ENCODE peak calls at places on chromosomes 4 and X, in nine cellular contexts. One of them, this sample, is unnamed.

GRCh38 chr4:25486171-25486570 is 109.1 kb downstream of the ANAPC4 start:
- DNase-seq in astrocyte of the spinal cord: peak; percentile 49
- DNase-seq in WTC11: no peak
- DNase-seq in T1000: no peak
- DNase-seq in GM20000: no peak
- DNase-seq in astrocyte of the hippocampus: peak; percentile 57
- DNase-seq in AG20443: no peak
- DNase-seq in GM12865: no peak
- DNase-seq in activated T-helper 1 cell treated with anti-CD3 and anti-CD28 coated beads, Interleukin-2, amount 50 U/mL, for 16 hours: no peak
- DNase-seq in this sample: no peak

GRCh38 chr4:39591290-39591689 is 47.4 kb downstream of the SMIM14 start:
- DNase-seq in astrocyte of the spinal cord: no peak
- DNase-seq in WTC11: no peak
- DNase-seq in T1000: no peak
- DNase-seq in GM20000: no peak
- DNase-seq in astrocyte of the hippocampus: no peak
- DNase-seq in AG20443: no peak
- DNase-seq in GM12865: no peak
- DNase-seq in activated T-helper 1 cell treated with anti-CD3 and anti-CD28 coated beads, Interleukin-2, amount 50 U/mL, for 16 hours: no peak
- DNase-seq in this sample: no peak

GRCh38 chrX:9467751-9468150 is 2.9 kb downstream of the TBL1X start:
- DNase-seq in astrocyte of the spinal cord: no peak
- DNase-seq in WTC11: no peak
- DNase-seq in T1000: no peak
- DNase-seq in GM20000: no peak
- DNase-seq in astrocyte of the hippocampus: no peak
- DNase-seq in AG20443: no peak
- DNase-seq in GM12865: no peak
- DNase-seq in activated T-helper 1 cell treated with anti-CD3 and anti-CD28 coated beads, Interleukin-2, amount 50 U/mL, for 16 hours: no peak
- DNase-seq in this sample: no peak

GRCh38 chr4:105710678-105711077 is 2.1 kb downstream of the GSTCD start:
- DNase-seq in astrocyte of the spinal cord: no peak
- DNase-seq in WTC11: no peak
- DNase-seq in T1000: no peak
- DNase-seq in GM20000: no peak
- DNase-seq in astrocyte of the hippocampus: no peak
- DNase-seq in AG20443: no peak
- DNase-seq in GM12865: no peak
- DNase-seq in activated T-helper 1 cell treated with anti-CD3 and anti-CD28 coated beads, Interleukin-2, amount 50 U/mL, for 16 hours: no peak
- DNase-seq in this sample: no peak

GRCh38 chr4:160595646-160596045 is 1492.8 kb downstream of the RAPGEF2 start:
- DNase-seq in astrocyte of the spinal cord: no peak
- DNase-seq in WTC11: no peak
- DNase-seq in T1000: no peak
- DNase-seq in GM20000: no peak
- DNase-seq in astrocyte of the hippocampus: no peak
- DNase-seq in AG20443: no peak
- DNase-seq in GM12865: no peak
- DNase-seq in activated T-helper 1 cell treated with anti-CD3 and anti-CD28 coated beads, Interleukin-2, amount 50 U/mL, for 16 hours: no peak
- DNase-seq in this sample: no peak

GRCh38 chr4:16116019-16116418 is 32.2 kb upstream of the PROM1 start:
- DNase-seq in astrocyte of the spinal cord: no peak
- DNase-seq in WTC11: no peak
- DNase-seq in T1000: no peak
- DNase-seq in GM20000: no peak
- DNase-seq in astrocyte of the hippocampus: no peak
- DNase-seq in AG20443: no peak
- DNase-seq in GM12865: no peak
- DNase-seq in activated T-helper 1 cell treated with anti-CD3 and anti-CD28 coated beads, Interleukin-2, amount 50 U/mL, for 16 hours: no peak
- DNase-seq in this sample: no peak

GRCh38 chrX:66002832-66003680 is 36.8 kb downstream of the VSIG4 start:
- DNase-seq in astrocyte of the spinal cord: no peak
- DNase-seq in WTC11: no peak
- DNase-seq in T1000: no peak
- DNase-seq in GM20000: no peak
- DNase-seq in astrocyte of the hippocampus: no peak
- DNase-seq in AG20443: no peak
- DNase-seq in GM12865: peak; percentile 43
- DNase-seq in activated T-helper 1 cell treated with anti-CD3 and anti-CD28 coated beads, Interleukin-2, amount 50 U/mL, for 16 hours: no peak
- DNase-seq in this sample: no peak

GRCh38 chr4:31089815-31090214 is 369.6 kb downstream of the PCDH7 start:
- DNase-seq in astrocyte of the spinal cord: peak; percentile 48
- DNase-seq in WTC11: no peak
- DNase-seq in T1000: peak; percentile 3
- DNase-seq in GM20000: no peak
- DNase-seq in astrocyte of the hippocampus: peak; percentile 78
- DNase-seq in AG20443: no peak
- DNase-seq in GM12865: no peak
- DNase-seq in activated T-helper 1 cell treated with anti-CD3 and anti-CD28 coated beads, Interleukin-2, amount 50 U/mL, for 16 hours: no peak
- DNase-seq in this sample: no peak

GRCh38 chr4:82380344-82380743 is 6.6 kb upstream of the HNRNPD start:
- DNase-seq in astrocyte of the spinal cord: no peak
- DNase-seq in WTC11: no peak
- DNase-seq in T1000: no peak
- DNase-seq in GM20000: no peak
- DNase-seq in astrocyte of the hippocampus: no peak
- DNase-seq in AG20443: no peak
- DNase-seq in GM12865: no peak
- DNase-seq in activated T-helper 1 cell treated with anti-CD3 and anti-CD28 coated beads, Interleukin-2, amount 50 U/mL, for 16 hours: no peak
- DNase-seq in this sample: no peak

GRCh38 chr4:101596786-101597185 is 193.7 kb upstream of the BANK1 start:
- DNase-seq in astrocyte of the spinal cord: no peak
- DNase-seq in WTC11: no peak
- DNase-seq in T1000: no peak
- DNase-seq in GM20000: peak; percentile 5
- DNase-seq in astrocyte of the hippocampus: no peak
- DNase-seq in AG20443: no peak
- DNase-seq in GM12865: peak; percentile 4
- DNase-seq in activated T-helper 1 cell treated with anti-CD3 and anti-CD28 coated beads, Interleukin-2, amount 50 U/mL, for 16 hours: no peak
- DNase-seq in this sample: no peak

GRCh38 chr4:139560396-139561084 is 4.5 kb upstream of the SETD7 start:
- DNase-seq in astrocyte of the spinal cord: no peak
- DNase-seq in WTC11: peak; percentile 26
- DNase-seq in T1000: no peak
- DNase-seq in GM20000: peak; percentile 41
- DNase-seq in astrocyte of the hippocampus: no peak
- DNase-seq in AG20443: no peak
- DNase-seq in GM12865: peak; percentile 53
- DNase-seq in activated T-helper 1 cell treated with anti-CD3 and anti-CD28 coated beads, Interleukin-2, amount 50 U/mL, for 16 hours: no peak
- DNase-seq in this sample: no peak

This sample was measured in AG09309.